ENCODE peak calls at places on chromosomes 4 and X, in nine cellular contexts. V, N, D, A, E, S, P, H and O are unnamed samples.

GRCh38 chr4:65340382-65341109 is 329.7 kb downstream of the EPHA5 start:
- DNase-seq in N (no peak), H (no peak), D (no peak), V (no peak), P (no peak), A (no peak), S (no peak), E (no peak), O (no peak)

GRCh38 chr4:76958891-76959290 is 9.3 kb downstream of the SEPTIN11 start:
- DNase-seq in A (no peak), D (no peak), V (no peak), E (no peak), P (no peak), H (no peak), S (no peak), N (no peak), O (no peak)

GRCh38 chr4:41146196-41146595 is 68.1 kb downstream of the APBB2 start:
- DNase-seq in N (no peak), D (no peak), H (no peak), P (no peak), E (no peak), V (no peak), S (peak; percentile 46), A (no peak), O (no peak)

GRCh38 chr4:24920008-24920407 is 7.2 kb upstream of the CCDC149 start:
- DNase-seq in N (no peak), E (no peak), H (no peak), S (no peak), P (no peak), V (no peak), D (no peak), A (no peak), O (no peak)

GRCh38 chrX:44035576-44035975 is 62.4 kb upstream of the NDP start:
- DNase-seq in S (no peak), D (peak; percentile 36), A (peak; percentile 57), P (no peak), E (no peak), V (no peak), H (no peak), N (no peak), O (no peak)

GRCh38 chr4:153488006-153488718 is 22.0 kb downstream of the TMEM131L start:
- DNase-seq in E (no peak), H (no peak), D (peak; percentile 45), N (peak; percentile 37), V (no peak), P (peak; percentile 28), S (no peak), A (peak; percentile 63), O (no peak)

GRCh38 chr4:107125496-107125895 is 89.4 kb upstream of the DKK2 start:
- DNase-seq in P (no peak), N (no peak), V (no peak), S (peak; percentile 18), D (peak; percentile 30), A (no peak), E (no peak), H (no peak), O (no peak)

GRCh38 chr4:169059294-169060201 is 49.5 kb upstream of the CBR4 start:
- DNase-seq in V (no peak), P (peak; percentile 37), E (no peak), A (no peak), H (no peak), D (peak; percentile 51), N (no peak), S (peak; percentile 72), O (no peak)

GRCh38 chrX:151871244-151871643 is 41.4 kb upstream of the MAGEA4 start:
- DNase-seq in S (peak; percentile 90), N (no peak), V (peak; percentile 0), P (peak; percentile 66), A (peak; percentile 92), E (no peak), H (peak; percentile 20), D (peak; percentile 91), O (peak; percentile 81)

GRCh38 chr4:40940317-40940720 is 190.6 kb downstream of the NSUN7 start:
- DNase-seq in A (no peak), D (peak; percentile 83), P (peak; percentile 72), S (peak; percentile 43), V (no peak), N (no peak), E (no peak), H (no peak), O (no peak)

GRCh38 chr4:119118397-119118796 is 17.2 kb upstream of the MYOZ2 start:
- DNase-seq in P (no peak), N (no peak), A (peak; percentile 31), D (peak; percentile 37), H (no peak), S (peak; percentile 40), V (no peak), E (no peak), O (no peak)

GRCh38 chr4:85658766-85659439 is 184.0 kb downstream of the ARHGAP24 start:
- DNase-seq in H (no peak), P (no peak), A (no peak), D (peak; percentile 18), E (no peak), V (no peak), N (no peak), S (no peak), O (no peak)
- TF ChIP-seq CTCF in H (peak; percentile 6), P (no peak), A (no peak), D (peak; percentile 23), E (no peak), V (no peak), N (no peak), S (peak; percentile 20), O (no peak)

GRCh38 chr4:173505924-173506779 is 23.9 kb downstream of the HAND2 start:
- DNase-seq in P (peak; percentile 67), A (no peak), E (no peak), S (peak; percentile 50), V (peak; percentile 21), H (no peak), D (peak; percentile 75), N (no peak), O (no peak)
- H3K4me3 ChIP-seq in P (no peak overlapping the region), A (peak overlapping the region; percentile 35), E (no peak overlapping the region), S (no peak overlapping the region), V (no peak overlapping the region), H (no peak overlapping the region), D (no peak overlapping the region), N (no peak overlapping the region), O (no peak overlapping the region)

GRCh38 chrX:45824471-45824870 is 623.8 kb upstream of the DIPK2B start:
- DNase-seq in H (peak; percentile 69), A (peak; percentile 95), D (peak; percentile 96), E (peak; percentile 50), V (peak; percentile 11), S (peak; percentile 86), P (peak; percentile 92), N (no peak), O (no peak)
- TF ChIP-seq CTCF in H (peak; percentile 73), A (peak; percentile 73), D (peak; percentile 78), E (no peak), V (peak; percentile 43), S (peak; percentile 79), P (peak; percentile 69), N (no peak), O (peak; percentile 73)

DNA sequence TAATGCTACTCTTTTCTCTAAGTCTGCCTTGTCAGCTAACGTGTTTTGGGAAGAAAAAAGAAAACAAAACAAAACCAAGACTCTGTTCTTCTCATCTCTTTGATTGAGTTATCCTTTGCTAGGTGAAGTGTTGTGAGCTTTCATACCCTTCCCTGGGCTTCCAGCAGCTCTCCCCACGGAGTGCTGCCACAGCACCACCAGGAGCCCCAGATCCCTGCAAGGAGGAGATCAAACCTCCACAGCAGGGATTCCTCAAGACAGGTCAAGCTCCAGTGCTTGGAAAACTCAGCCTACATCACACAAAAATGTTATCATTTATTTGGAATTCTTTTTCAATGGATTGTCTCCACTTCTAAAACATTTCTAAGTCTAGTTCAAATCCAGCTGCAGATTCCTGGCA is 1981.9 kb upstream of the TENM3 start:
- DNase-seq in H (no peak), P (no peak), S (no peak), V (no peak), E (no peak), D (no peak), N (no peak), A (no peak), O (no peak)
- H3K4me3 ChIP-seq in H (no peak overlapping the region), P (no peak overlapping the region), S (no peak overlapping the region), V (no peak overlapping the region), E (no peak overlapping the region), D (no peak overlapping the region), N (no peak overlapping the region), A (no peak overlapping the region), O (no peak overlapping the region)

GRCh38 chrX:22378296-22378695 is 105.6 kb downstream of the CBLL2 start:
- DNase-seq in D (no peak), N (no peak), P (no peak), H (no peak), E (no peak), S (no peak), A (no peak), V (no peak), O (no peak)

GRCh38 chrX:22389544-22390243 is 117.0 kb downstream of the CBLL2 start:
- DNase-seq in S (peak; percentile 45), N (no peak), A (peak; percentile 85), E (no peak), H (no peak), V (no peak), P (peak; percentile 84), D (peak; percentile 80), O (no peak)

GRCh38 chrX:22383988-22384387 is 111.3 kb downstream of the CBLL2 start:
- DNase-seq in D (no peak), A (no peak), N (no peak), E (no peak), P (no peak), H (no peak), V (no peak), S (no peak), O (no peak)
- TF ChIP-seq CTCF in D (no peak), A (no peak), N (no peak), E (no peak), P (no peak), H (no peak), V (no peak), S (no peak), O (no peak)

DNA sequence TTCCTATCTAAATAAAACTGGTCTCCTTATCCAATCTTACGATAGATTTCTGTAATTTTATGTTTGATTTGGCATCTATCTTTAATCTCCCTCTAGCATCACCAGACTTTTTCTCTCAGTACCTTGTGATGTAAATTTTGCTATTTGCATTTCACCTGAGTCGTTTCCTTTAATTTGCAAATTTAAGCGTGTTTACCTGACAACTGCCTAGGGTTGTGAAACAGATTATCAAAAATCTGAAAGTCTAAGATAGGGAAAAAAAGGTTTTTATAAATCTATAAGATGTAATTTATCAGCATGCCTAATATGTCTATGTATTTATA is 39.4 kb upstream of the TMPRSS11E start:
- DNase-seq in V (no peak), D (no peak), P (no peak), S (no peak), N (no peak), H (no peak), E (no peak), A (no peak), O (no peak)
- H3K4me3 ChIP-seq in V (no peak overlapping the region), D (no peak overlapping the region), P (no peak overlapping the region), S (no peak overlapping the region), N (no peak overlapping the region), H (no peak overlapping the region), E (no peak overlapping the region), A (no peak overlapping the region), O (no peak overlapping the region)

DNA sequence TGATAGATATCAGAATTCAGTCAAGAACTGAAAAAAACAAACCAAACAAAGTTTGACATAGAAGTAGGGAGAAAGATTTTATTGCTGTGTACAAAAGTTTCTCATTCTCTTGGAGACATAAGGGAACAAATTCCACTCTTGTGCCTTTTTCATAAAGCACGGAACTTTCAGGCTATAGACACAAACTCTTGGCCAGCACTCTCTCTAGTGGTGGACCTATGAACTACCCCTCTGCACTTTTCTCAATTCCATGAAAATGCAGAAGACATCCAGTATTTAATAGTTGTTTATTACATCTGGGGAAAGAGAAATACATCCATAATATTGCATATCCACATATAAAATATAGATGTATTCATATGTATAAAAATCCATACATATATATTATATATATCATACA is 291.6 kb upstream of the HS3ST1 start:
- DNase-seq in V (no peak), A (no peak), S (no peak), D (peak; percentile 54), P (peak; percentile 73), E (no peak), H (no peak), N (no peak), O (no peak)
- TF ChIP-seq CTCF in V (no peak), A (peak; percentile 61), S (peak; percentile 43), D (peak; percentile 71), P (peak; percentile 54), E (peak; percentile 65), H (peak; percentile 46), N (no peak), O (peak; percentile 63)